ENCODE peak calls at places on chromosome 6, in four cellular contexts. W is coronary artery, L is lower leg skin, F is AG04449. R is an unnamed sample.

GRCh38 chr6:110325197-110325596 is 33.0 kb downstream of the METTL24 start:
- DNase-seq in W (no peak), L (no peak), F (peak), R (no peak)

GRCh38 chr6:135506270-135506997 is 8.9 kb upstream of the AHI1 start:
- DNase-seq in W (no peak), L (no peak), F (no peak), R (no peak)

GRCh38 chr6:31037169-31037568 is 26.9 kb downstream of the MUC22 start:
- DNase-seq in W (no peak), L (no peak), F (no peak), R (no peak)

GRCh38 chr6:4485735-4486134 is 290.5 kb upstream of the CDYL start:
- DNase-seq in W (no peak), L (no peak), F (no peak), R (no peak)

GRCh38 chr6:157434349-157435016 is 53.5 kb downstream of the ZDHHC14 start:
- DNase-seq in W (no peak), L (no peak), F (no peak), R (no peak)

GRCh38 chr6:68876792-68877493 is 241.9 kb downstream of the ADGRB3 start:
- DNase-seq in W (no peak), L (no peak), F (no peak), R (no peak)

GRCh38 chr6:135880066-135880972 is 28.8 kb downstream of the PDE7B start:
- DNase-seq in W (no peak), L (no peak), F (peak), R (no peak)

GRCh38 chr6:81557811-81558210 is 194.7 kb downstream of the TENT5A start:
- DNase-seq in W (no peak), L (no peak), F (no peak), R (no peak)

GRCh38 chr6:111972714-111973678 is 80.9 kb upstream of the CCN6 start:
- DNase-seq in W (peak), L (peak), F (peak), R (no peak)

GRCh38 chr6:67952121-67952520 is 683.0 kb upstream of the ADGRB3 start:
- DNase-seq in W (no peak), L (no peak), F (no peak), R (no peak)

GRCh38 chr6:148053796-148054195 is 288.8 kb upstream of the SASH1 start:
- DNase-seq in W (no peak), L (no peak), F (no peak), R (no peak)

GRCh38 chr6:101392561-101393230 is 812 bp upstream of the GRIK2 start:
- DNase-seq in W (no peak), L (no peak), F (no peak), R (no peak)

GRCh38 chr6:166460473-166461437 is 78.0 kb upstream of the MPC1 start:
- DNase-seq in W (no peak), L (no peak), F (no peak), R (no peak)

GRCh38 chr6:30542404-30542725 is 13.9 kb downstream of the GNL1 start:
- DNase-seq in W (no peak), L (no peak), F (no peak), R (no peak)

GRCh38 chr6:16414205-16414604 is 175.8 kb downstream of the GMPR start:
- DNase-seq in W (no peak), L (no peak), F (no peak), R (no peak)

GRCh38 chr6:96410467-96410866 is 111.1 kb upstream of the UFL1 start:
- DNase-seq in W (no peak), L (no peak), F (no peak), R (no peak)

GRCh38 chr6:138654715-138655634 is 118.6 kb upstream of the CCDC28A start:
- DNase-seq in W (no peak), L (no peak), F (no peak), R (no peak)

GRCh38 chr6:141347075-141347474 is 785.6 kb upstream of the GJE1 start:
- DNase-seq in W (no peak), L (no peak), F (no peak), R (no peak)

GRCh38 chr6:79421707-79422484 is 115.3 kb downstream of the LCA5 start:
- DNase-seq in W (no peak), L (no peak), F (peak), R (no peak)

DNA sequence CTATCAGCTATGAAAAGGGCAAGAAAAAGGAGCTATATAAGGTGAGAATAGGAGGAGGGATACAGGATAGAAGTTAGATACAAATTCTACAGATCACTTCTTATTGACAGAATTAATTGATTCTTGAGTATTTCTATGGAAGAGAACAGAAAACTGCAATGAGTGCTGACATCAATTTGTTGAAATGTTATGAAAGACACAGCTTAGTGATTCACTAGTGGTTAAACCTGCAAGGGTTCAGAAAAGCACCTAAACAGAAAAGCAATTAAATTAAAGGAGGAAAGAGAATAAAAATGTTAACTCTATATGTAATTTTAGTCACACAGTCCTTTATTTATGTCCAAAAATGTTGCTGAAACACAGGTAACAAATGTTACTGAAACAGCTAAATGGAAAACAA is 254.4 kb upstream of the RUNX2 start:
- DNase-seq in W (no peak), L (no peak), F (no peak), R (no peak)
- TF ChIP-seq CTCF in W (no peak), L (no peak), F (no peak), R (no peak)

GRCh38 chr6:34508425-34508824 is 42.5 kb downstream of the PACSIN1 start:
- DNase-seq in W (no peak), L (no peak), F (no peak), R (no peak)
- TF ChIP-seq CTCF in W (no peak), L (no peak), F (no peak), R (no peak)

DNA sequence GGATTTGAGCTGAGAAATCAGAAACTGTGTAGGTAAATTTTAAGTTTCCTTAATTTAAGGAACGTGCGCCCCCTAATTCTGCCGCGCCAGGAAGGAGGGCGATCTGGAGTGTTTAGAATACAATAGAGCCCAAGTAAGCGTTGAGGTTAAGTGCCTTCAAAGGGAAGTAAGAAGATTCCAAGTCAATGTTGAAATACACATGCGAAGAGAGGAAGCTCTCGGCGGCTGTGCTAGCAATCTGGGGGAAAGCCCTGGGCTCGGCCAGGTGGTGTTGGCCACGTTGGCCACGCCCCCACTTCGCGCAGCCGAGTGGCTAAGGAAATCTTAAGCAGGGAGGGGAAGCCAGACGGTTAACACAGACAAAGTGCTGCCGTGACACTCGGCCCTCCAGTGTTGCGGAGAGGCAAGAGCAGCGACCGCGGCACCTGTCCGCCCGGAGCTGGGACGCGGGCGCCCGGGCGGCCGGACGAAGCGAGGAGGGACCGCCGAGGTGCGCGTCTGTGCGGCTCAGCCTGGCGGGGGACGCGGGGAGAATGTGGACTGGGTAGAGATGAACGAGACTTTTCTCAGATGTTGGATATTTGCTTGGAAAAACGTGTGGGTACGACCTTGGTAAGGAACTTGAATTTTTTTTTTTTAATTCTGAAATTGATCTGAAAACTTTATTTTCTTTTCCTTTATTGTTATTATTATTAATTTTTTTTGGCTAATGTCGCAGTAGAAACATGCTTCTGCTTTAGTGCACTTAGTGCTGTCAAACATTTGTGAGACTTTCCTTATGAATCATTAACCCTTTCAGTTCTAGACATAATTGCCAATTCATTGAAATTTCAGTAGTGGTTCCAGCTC is at the start of gene PRDM1:
- DNase-seq in W (no peak), L (peak), F (no peak), R (peak)
- TF ChIP-seq CTCF in W (no peak), L (no peak), F (no peak), R (no peak)

DNA sequence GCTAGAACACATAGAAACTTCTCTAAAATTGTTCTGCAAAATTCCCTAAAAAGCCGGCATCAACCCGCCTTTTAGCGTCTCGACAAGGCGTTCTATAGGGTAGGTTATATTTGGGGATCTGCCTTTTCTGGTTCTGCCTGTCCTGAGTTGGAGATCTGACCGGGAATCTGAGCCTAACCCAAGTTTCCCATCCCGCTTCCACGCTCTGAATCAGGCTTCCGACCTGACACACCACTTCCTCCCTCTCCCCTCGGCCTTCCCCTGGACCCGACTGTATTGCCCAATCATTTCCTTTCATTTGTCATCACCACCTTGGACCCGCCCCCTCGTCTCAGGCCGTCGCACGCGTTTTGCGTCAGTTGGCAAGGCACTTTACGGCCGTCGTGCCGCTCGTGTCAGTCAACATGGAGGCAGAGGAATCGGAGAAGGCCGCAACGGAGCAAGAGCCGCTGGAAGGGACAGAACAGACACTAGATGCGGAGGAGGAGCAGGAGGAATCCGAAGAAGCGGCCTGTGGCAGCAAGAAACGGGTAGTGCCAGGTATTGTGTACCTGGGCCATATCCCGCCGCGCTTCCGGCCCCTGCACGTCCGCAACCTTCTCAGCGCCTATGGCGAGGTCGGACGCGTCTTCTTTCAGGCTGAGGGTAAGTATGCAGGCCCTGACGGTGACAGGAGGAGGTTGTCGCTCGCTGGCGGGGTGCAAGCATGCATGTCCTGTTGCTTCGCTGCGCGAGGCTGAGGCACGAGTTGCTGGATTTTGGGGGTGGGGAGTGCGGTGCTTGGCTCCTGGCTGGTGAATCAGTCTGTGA is at the start of gene ABT1:
- DNase-seq in W (peak), L (peak), F (peak), R (peak)
- TF ChIP-seq CTCF in W (no peak), L (no peak), F (no peak), R (no peak)

DNA sequence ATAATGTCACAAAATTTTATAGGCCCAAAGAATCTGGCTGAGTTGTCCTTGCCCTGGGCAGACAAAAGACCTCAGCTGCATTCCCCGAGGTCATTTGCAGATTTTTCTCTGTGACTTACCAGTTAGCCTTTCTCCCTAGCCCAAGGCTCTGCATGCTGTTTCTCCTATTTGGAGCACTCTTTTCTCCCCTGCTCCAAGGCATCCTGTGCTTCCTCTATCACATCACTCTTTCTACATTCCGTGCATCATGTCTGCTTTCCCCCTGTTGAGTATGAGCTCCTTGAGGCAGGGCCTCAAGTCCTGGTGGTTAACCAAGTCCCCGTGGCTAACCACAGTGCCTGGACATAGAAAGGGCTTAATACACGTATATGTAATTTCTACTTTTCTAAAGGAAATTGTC is 593 bp upstream of the GSTA3 start:
- DNase-seq in W (no peak), L (no peak), F (no peak), R (no peak)
- TF ChIP-seq CTCF in W (no peak), L (no peak), F (no peak), R (no peak)

DNA sequence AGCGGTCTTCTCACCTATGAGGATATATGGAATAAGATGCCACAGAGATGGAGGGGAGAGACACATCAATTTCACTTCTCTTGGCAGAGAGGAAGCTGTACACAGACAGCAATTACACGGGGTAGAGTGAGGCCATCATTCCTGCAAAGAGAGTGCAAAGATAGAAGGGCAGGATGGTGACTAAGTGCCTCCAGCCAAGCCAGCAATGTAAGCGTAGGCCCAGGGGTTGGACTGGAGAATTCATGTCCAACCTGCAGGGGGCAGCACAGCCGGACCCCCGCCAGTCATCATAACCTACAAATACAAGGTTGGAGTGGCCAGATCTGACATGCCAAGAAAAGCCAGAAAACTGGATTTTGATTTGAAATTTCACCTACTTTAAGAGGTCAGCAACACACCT is 56.3 kb downstream of the NRN1 start:
- DNase-seq in W (no peak), L (no peak), F (no peak), R (no peak)
- TF ChIP-seq CTCF in W (no peak), L (no peak), F (peak), R (no peak)